ENCODE peak calls at places on chromosomes 5 and 9, in seven cellular contexts. K is activated T-helper 1 cell treated with anti-CD3 and anti-CD28 coated beads, Interleukin-2, amount 50 U/mL, for 16 hours; S is EL; O is mesothelial cell of epicardium; E is effector CD4-positive, alpha-beta T cell; V is lower lobe of right lung; H is aorta. N is an unnamed sample.

GRCh38 chr5:88142801-88143692 is 125.6 kb downstream of the TMEM161B start:
- DNase-seq in K (no peak), S (peak; percentile 3), O (no peak), E (no peak), V (no peak), H (peak; percentile 53), N (no peak)

GRCh38 chr5:80964491-80964890 is 4.3 kb downstream of the RASGRF2 start:
- DNase-seq in K (no peak), S (peak; percentile 5), O (no peak), E (no peak), V (no peak), H (no peak), N (no peak)

GRCh38 chr5:175809531-175810121 is 61.8 kb upstream of the CPLX2 start:
- DNase-seq in K (no peak), S (peak; percentile 99), O (no peak), E (no peak), V (no peak), H (no peak), N (no peak)

GRCh38 chr5:1765141-1765879 is 34.3 kb downstream of the MRPL36 start:
- DNase-seq in K (no peak), S (no peak), O (no peak), E (no peak), V (peak; percentile 36), H (peak; percentile 35), N (no peak)

GRCh38 chr9:70486127-70486526 is 71.7 kb upstream of the KLF9 start:
- DNase-seq in K (no peak), S (no peak), O (no peak), E (no peak), V (no peak), H (no peak), N (no peak)

GRCh38 chr5:169576181-169576598 is 7.4 kb upstream of the SPDL1 start:
- DNase-seq in K (no peak), S (peak; percentile 91), O (no peak), E (no peak), V (no peak), H (no peak), N (no peak)

GRCh38 chr5:72145351-72145750 is 38.1 kb downstream of the MAP1B start:
- DNase-seq in K (no peak), S (no peak), O (no peak), E (no peak), V (no peak), H (no peak), N (no peak)

GRCh38 chr5:148909766-148910165 is 83.4 kb downstream of the ADRB2 start:
- DNase-seq in K (no peak), S (peak; percentile 26), O (no peak), E (no peak), V (no peak), H (no peak), N (no peak)

GRCh38 chr5:72248352-72249032 is 71.5 kb downstream of the MRPS27 start:
- DNase-seq in K (no peak), S (peak; percentile 92), O (no peak), E (no peak), V (no peak), H (peak; percentile 64), N (no peak)

GRCh38 chr5:3428355-3428754 is 167.3 kb upstream of the IRX1 start:
- DNase-seq in K (no peak), S (no peak), O (no peak), E (no peak), V (no peak), H (no peak), N (no peak)

GRCh38 chr5:133459474-133460155 is 152.7 kb downstream of the FSTL4 start:
- DNase-seq in K (no peak), S (no peak), O (no peak), E (no peak), V (no peak), H (no peak), N (no peak)

GRCh38 chr9:25677301-25678146 is 720 bp downstream of the TUSC1 start:
- DNase-seq in K (no peak), S (peak; percentile 79), O (no peak), E (no peak), V (peak; percentile 93), H (peak; percentile 92), N (no peak)

GRCh38 chr5:89397096-89397495 is 514.1 kb upstream of the MEF2C start:
- DNase-seq in K (no peak), S (no peak), O (no peak), E (no peak), V (no peak), H (no peak), N (no peak)

GRCh38 chr9:468766-469496 is 254.3 kb downstream of the DOCK8 start:
- DNase-seq in K (no peak), S (no peak), O (no peak), E (no peak), V (no peak), H (no peak), N (no peak)

GRCh38 chr9:124208571-124208970 is 49.2 kb upstream of the NEK6 start:
- DNase-seq in K (no peak), S (no peak), O (no peak), E (no peak), V (no peak), H (peak; percentile 6), N (no peak)

GRCh38 chr5:102196481-102196880 is 99.6 kb downstream of the SLCO4C1 start:
- DNase-seq in K (no peak), S (no peak), O (no peak), E (no peak), V (no peak), H (no peak), N (no peak)

GRCh38 chr5:135064235-135064570 is 30.2 kb upstream of the PITX1 start:
- DNase-seq in K (no peak), S (no peak), O (no peak), E (no peak), V (no peak), H (no peak), N (no peak)

GRCh38 chr5:126868961-126869451 is 92.1 kb downstream of the LMNB1 start:
- DNase-seq in K (no peak), S (peak; percentile 42), O (peak; percentile 59), E (no peak), V (no peak), H (no peak), N (no peak)

GRCh38 chr9:92631452-92632211 is 38.3 kb downstream of the IPPK start:
- DNase-seq in K (no peak), S (no peak), O (no peak), E (no peak), V (peak; percentile 18), H (no peak), N (no peak)

N was measured in T-helper 22 cell.